ENCODE peak calls at places on chromosomes 6 and 20, in nine cellular contexts. V, Q, F, P, I, Z, C, O and K are unnamed samples.
A peak's percentile ranks its signal among the peaks of the same experiment; 100 is the strongest.

GRCh38 chr6:7419065-7419464 is 29.5 kb downstream of the RIOK1 start:
- DNase-seq in V (peak; percentile 39), Q (no peak), F (no peak), P (no peak), I (no peak), Z (no peak), C (no peak), O (no peak), K (peak; percentile 73)

GRCh38 chr6:125983246-125983945 is 2.9 kb upstream of the TRMT11 start:
- DNase-seq in V (peak; percentile 45), Q (no peak), F (peak; percentile 20), P (no peak), I (no peak), Z (no peak), C (peak; percentile 74), O (peak; percentile 59), K (peak; percentile 72)

GRCh38 chr20:52446421-52447231 is 255.0 kb upstream of the ZFP64 start:
- DNase-seq in V (peak; percentile 7), Q (no peak), F (no peak), P (no peak), I (peak; percentile 1), Z (no peak), C (no peak), O (no peak), K (no peak)

GRCh38 chr6:27178001-27178730 is 69.3 kb upstream of the PRSS16 start:
- DNase-seq in V (peak; percentile 86), Q (peak; percentile 71), F (peak; percentile 85), P (no peak), I (peak; percentile 90), Z (peak; percentile 55), C (peak; percentile 94), O (no peak), K (peak; percentile 90)

GRCh38 chr20:47117789-47118188 is 223.1 kb downstream of the EYA2 start:
- DNase-seq in V (no peak), Q (no peak), F (no peak), P (no peak), I (no peak), Z (no peak), C (no peak), O (no peak), K (no peak)

GRCh38 chr20:62030834-62031434 is 34.7 kb downstream of the TAF4 start:
- DNase-seq in V (peak; percentile 57), Q (no peak), F (peak; percentile 45), P (no peak), I (peak; percentile 74), Z (no peak), C (no peak), O (no peak), K (no peak)

GRCh38 chr6:26311012-26311384 is 54.0 kb upstream of the BTN3A2 start:
- DNase-seq in V (peak; percentile 59), Q (peak; percentile 34), F (peak; percentile 62), P (no peak), I (peak; percentile 78), Z (peak; percentile 60), C (peak; percentile 90), O (no peak), K (no peak)

GRCh38 chr6:160333841-160334240 is 14.3 kb upstream of the SLC22A3 start:
- DNase-seq in V (no peak), Q (no peak), F (peak; percentile 35), P (no peak), I (no peak), Z (no peak), C (no peak), O (no peak), K (no peak)

GRCh38 chr20:23245553-23246128 is 105.0 kb upstream of the NXT1 start:
- DNase-seq in V (peak; percentile 38), Q (no peak), F (peak; percentile 13), P (peak; percentile 79), I (peak; percentile 78), Z (peak; percentile 36), C (peak; percentile 61), O (no peak), K (no peak)

GRCh38 chr6:146851837-146852236 is 253.1 kb downstream of the ADGB start:
- DNase-seq in V (peak; percentile 44), Q (no peak), F (peak; percentile 89), P (no peak), I (peak; percentile 11), Z (no peak), C (peak; percentile 90), O (peak; percentile 82), K (peak; percentile 86)

GRCh38 chr6:32152414-32153251 is 894 bp upstream of the PRRT1 start:
- DNase-seq in V (no peak), Q (peak; percentile 42), F (peak; percentile 4), P (no peak), I (no peak), Z (peak; percentile 59), C (peak; percentile 43), O (no peak), K (peak; percentile 69)

GRCh38 chr20:4074877-4075455 is 59.6 kb upstream of the RNF24 start:
- DNase-seq in V (no peak), Q (no peak), F (no peak), P (no peak), I (no peak), Z (peak; percentile 8), C (no peak), O (no peak), K (no peak)

GRCh38 chr6:36692861-36693702 is 4.5 kb upstream of the RAB44 start:
- DNase-seq in V (no peak), Q (no peak), F (no peak), P (peak; percentile 60), I (no peak), Z (peak; percentile 34), C (no peak), O (no peak), K (peak; percentile 58)

GRCh38 chr6:162245831-162246230 is 481.7 kb downstream of the PRKN start:
- DNase-seq in V (no peak), Q (no peak), F (no peak), P (no peak), I (no peak), Z (no peak), C (no peak), O (no peak), K (no peak)

GRCh38 chr6:148533309-148534107 is 190.9 kb downstream of the SASH1 start:
- DNase-seq in V (no peak), Q (no peak), F (no peak), P (no peak), I (no peak), Z (no peak), C (no peak), O (no peak), K (no peak)

GRCh38 chr6:6722195-6722594 is 133.7 kb downstream of the LY86 start:
- DNase-seq in V (no peak), Q (no peak), F (no peak), P (no peak), I (no peak), Z (no peak), C (no peak), O (no peak), K (no peak)

GRCh38 chr20:9214676-9215075 is 145.8 kb downstream of the PLCB4 start:
- DNase-seq in V (no peak), Q (no peak), F (peak; percentile 35), P (no peak), I (no peak), Z (no peak), C (peak; percentile 75), O (peak; percentile 98), K (peak; percentile 80)

GRCh38 chr6:7664003-7664402 is 61.9 kb upstream of the BMP6 start:
- DNase-seq in V (no peak), Q (no peak), F (no peak), P (no peak), I (no peak), Z (no peak), C (no peak), O (no peak), K (no peak)

GRCh38 chr20:45933231-45934045 is 1.0 kb upstream of the PCIF1 start:
- DNase-seq in V (peak; percentile 91), Q (peak; percentile 78), F (peak; percentile 75), P (peak; percentile 77), I (peak; percentile 87), Z (peak; percentile 76), C (peak; percentile 75), O (no peak), K (peak; percentile 87)
- TF ChIP-seq CTCF in V (peak; percentile 58), Q (no peak), F (no peak), P (peak; percentile 29), I (peak; percentile 30), Z (peak; percentile 29), C (no peak), O (peak; percentile 40), K (peak; percentile 29)

GRCh38 chr6:151044465-151045441 is 179.3 kb downstream of the MTHFD1L start:
- DNase-seq in V (peak; percentile 93), Q (peak; percentile 87), F (no peak), P (peak; percentile 71), I (no peak), Z (peak; percentile 84), C (peak; percentile 96), O (no peak), K (peak; percentile 28)
- H3K4me3 ChIP-seq in V (no peak overlapping the region), Q (peak overlapping the region; percentile 14), F (no peak overlapping the region), P (peak overlapping the region; percentile 32), I (no peak overlapping the region), Z (peak overlapping the region; percentile 4), C (no peak overlapping the region), O (no peak overlapping the region), K (no peak overlapping the region)

GRCh38 chr6:169441292-169441691 is 187.6 kb upstream of the THBS2 start:
- DNase-seq in V (no peak), Q (no peak), F (no peak), P (no peak), I (no peak), Z (no peak), C (no peak), O (no peak), K (no peak)

GRCh38 chr6:169449221-169449620 is 195.6 kb upstream of the THBS2 start:
- DNase-seq in V (no peak), Q (no peak), F (no peak), P (no peak), I (no peak), Z (no peak), C (no peak), O (no peak), K (no peak)

GRCh38 chr6:169445661-169446581 is 192.3 kb upstream of the THBS2 start:
- DNase-seq in V (no peak), Q (no peak), F (no peak), P (peak; percentile 46), I (no peak), Z (no peak), C (no peak), O (no peak), K (no peak)

GRCh38 chr6:169450097-169450496 is 196.5 kb upstream of the THBS2 start:
- DNase-seq in V (no peak), Q (no peak), F (no peak), P (no peak), I (no peak), Z (no peak), C (no peak), O (no peak), K (peak; percentile 16)

DNA sequence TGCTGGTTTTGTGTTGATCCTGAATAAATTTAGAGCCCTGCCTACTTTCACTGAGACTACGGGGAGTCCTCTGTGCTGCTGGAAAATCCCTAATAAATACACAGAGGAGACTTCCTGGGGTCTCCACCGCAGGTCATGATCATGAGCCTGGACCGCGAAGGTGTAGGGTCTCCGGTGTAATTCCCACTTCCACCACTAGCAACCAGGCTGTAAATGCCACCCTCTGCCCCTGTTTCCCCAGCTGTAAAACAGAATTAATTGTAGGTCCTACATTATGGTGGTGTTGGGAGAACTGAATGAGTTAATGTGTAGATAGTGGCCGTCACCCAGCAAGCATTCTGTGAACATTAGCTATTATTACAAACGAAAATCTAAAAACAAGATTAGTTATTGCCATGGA is 191.6 kb upstream of the THBS2 start:
- DNase-seq in V (no peak), Q (no peak), F (no peak), P (no peak), I (no peak), Z (no peak), C (no peak), O (no peak), K (no peak)
- TF ChIP-seq CTCF in V (no peak), Q (no peak), F (no peak), P (no peak), I (peak; percentile 4), Z (no peak), C (peak; percentile 31), O (peak; percentile 8), K (no peak)

GRCh38 chr6:2876210-2877056 is 26.7 kb downstream of the SERPINB9 start:
- DNase-seq in V (peak; percentile 68), Q (peak; percentile 70), F (peak; percentile 90), P (peak; percentile 79), I (peak; percentile 60), Z (peak; percentile 62), C (peak; percentile 97), O (peak; percentile 74), K (peak; percentile 91)
- H3K4me3 ChIP-seq in V (no peak overlapping the region), Q (peak overlapping the region; percentile 53), F (peak overlapping the region; percentile 16), P (peak overlapping the region; percentile 64), I (peak overlapping the region; percentile 8), Z (peak overlapping the region; percentile 44), C (peak overlapping the region; percentile 58), O (peak overlapping the region; percentile 50), K (peak overlapping the region; percentile 36)